ENCODE peak calls at places on chromosomes 6 and 20, in five cellular contexts. S is HepG2, C is A549, Z is K562, H is H1. Y is an unnamed sample.

GRCh38 chr20:47055699-47056369 is 161.2 kb downstream of the EYA2 start:
- DNase-seq in H (no peak), C (no peak), S (no peak), Z (no peak), Y (no peak)

GRCh38 chr20:21394120-21394519 is 3.2 kb downstream of the NKX2-4 start:
- DNase-seq in H (no peak), Z (no peak), S (no peak), C (no peak), Y (peak)

GRCh38 chr6:90025418-90026089 is 131.3 kb downstream of the GJA10 start:
- DNase-seq in C (peak), Z (no peak), H (no peak), S (no peak), Y (no peak)

GRCh38 chr6:15279047-15279661 is 33.3 kb downstream of the JARID2 start:
- DNase-seq in C (no peak), H (no peak), Z (no peak), S (peak), Y (no peak)

GRCh38 chr6:75524322-75524972 is 30.8 kb upstream of the FILIP1 start:
- DNase-seq in S (peak), Z (no peak), H (no peak), C (peak), Y (peak)

GRCh38 chr6:90065173-90065572 is 170.9 kb downstream of the GJA10 start:
- DNase-seq in C (no peak), S (no peak), Z (no peak), H (no peak), Y (no peak)

GRCh38 chr6:127146935-127147334 is 28.5 kb downstream of the RSPO3 start:
- DNase-seq in C (peak), H (no peak), Z (no peak), S (no peak), Y (peak)

GRCh38 chr6:135922170-135922569 is 70.7 kb downstream of the PDE7B start:
- DNase-seq in Z (no peak), C (peak), S (no peak), H (no peak), Y (peak)

GRCh38 chr6:90286884-90287488 is 9.7 kb downstream of the BACH2 start:
- DNase-seq in S (peak), H (peak), C (peak), Z (peak), Y (peak)

GRCh38 chr20:58408603-58409246 is 19.7 kb downstream of the VAPB start:
- DNase-seq in C (no peak), H (no peak), S (peak), Z (no peak), Y (peak)

GRCh38 chr20:44015733-44016103 is 101.1 kb downstream of the TOX2 start:
- DNase-seq in C (no peak), H (no peak), S (no peak), Z (no peak), Y (peak)

GRCh38 chr20:18360601-18361000 is 72.3 kb downstream of the ZNF133 start:
- DNase-seq in C (no peak), S (no peak), H (no peak), Z (no peak), Y (no peak)

GRCh38 chr6:166697113-166697512 is 70.1 kb upstream of the RPS6KA2 start:
- DNase-seq in C (no peak), Z (no peak), S (no peak), H (no peak), Y (no peak)
- TF ChIP-seq MAX in C (no peak), Z (no peak), S (no peak), H (no peak), Y (no peak)

GRCh38 chr6:26267083-26267589 is 97.9 kb upstream of the BTN3A2 start:
- DNase-seq in C (no peak), H (no peak), S (no peak), Z (no peak), Y (no peak)

GRCh38 chr6:26269406-26270120 is 95.4 kb upstream of the BTN3A2 start:
- DNase-seq in C (no peak), Z (no peak), H (no peak), S (no peak), Y (no peak)

GRCh38 chr6:26270121-26270861 is 94.7 kb upstream of the BTN3A2 start:
- DNase-seq in C (no peak), Z (no peak), S (no peak), H (no peak), Y (no peak)

GRCh38 chr6:26270903-26271639 is 93.9 kb upstream of the BTN3A2 start:
- DNase-seq in Z (no peak), H (peak), C (no peak), S (no peak), Y (peak)

DNA sequence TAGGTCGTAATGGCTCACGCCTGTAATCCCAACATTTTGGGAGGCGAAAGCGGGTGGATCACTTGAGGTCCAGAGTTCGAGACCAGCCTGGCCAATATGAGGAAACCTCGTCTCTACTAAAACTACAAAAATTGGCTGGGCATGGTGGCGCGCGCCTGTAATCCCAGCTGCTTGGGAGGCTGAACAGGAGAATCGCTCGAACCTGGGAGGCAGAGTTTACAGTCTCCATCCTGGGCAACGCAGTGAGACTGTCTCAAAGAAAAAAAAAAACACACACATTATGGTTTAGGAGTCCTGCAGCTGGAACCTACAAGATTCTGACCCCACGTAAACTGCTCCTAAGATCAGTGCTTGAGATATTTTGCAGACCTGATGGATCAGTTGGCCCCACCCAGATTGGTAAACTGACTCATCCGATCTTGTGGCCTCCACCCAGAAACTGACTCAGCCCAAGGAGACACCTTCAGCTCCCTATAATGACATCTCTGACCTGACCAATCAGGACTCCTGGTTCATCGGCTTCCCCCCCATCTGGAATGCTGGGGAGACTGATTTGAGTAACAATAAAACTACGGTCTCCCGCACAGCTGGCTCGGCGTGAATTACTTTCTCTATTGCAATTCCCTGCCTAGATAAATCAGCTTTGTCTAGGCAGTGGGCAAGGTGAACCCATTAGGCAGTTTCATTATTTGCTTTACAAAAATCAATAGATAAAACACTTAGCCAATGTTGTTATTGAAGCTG is 96.2 kb upstream of the BTN3A2 start:
- DNase-seq in H (peak), C (no peak), S (peak), Z (peak), Y (no peak)
- TF ChIP-seq JUN in H (no peak), C (no peak), S (no peak), Z (no peak), Y (no peak)

GRCh38 chr6:165181951-165182414 is 127.4 kb downstream of the C6orf118 start:
- DNase-seq in H (no peak), S (no peak), C (peak), Z (no peak), Y (no peak)
- TF ChIP-seq POLR2A in H (no peak), S (no peak), C (no peak), Z (no peak), Y (no peak)

DNA sequence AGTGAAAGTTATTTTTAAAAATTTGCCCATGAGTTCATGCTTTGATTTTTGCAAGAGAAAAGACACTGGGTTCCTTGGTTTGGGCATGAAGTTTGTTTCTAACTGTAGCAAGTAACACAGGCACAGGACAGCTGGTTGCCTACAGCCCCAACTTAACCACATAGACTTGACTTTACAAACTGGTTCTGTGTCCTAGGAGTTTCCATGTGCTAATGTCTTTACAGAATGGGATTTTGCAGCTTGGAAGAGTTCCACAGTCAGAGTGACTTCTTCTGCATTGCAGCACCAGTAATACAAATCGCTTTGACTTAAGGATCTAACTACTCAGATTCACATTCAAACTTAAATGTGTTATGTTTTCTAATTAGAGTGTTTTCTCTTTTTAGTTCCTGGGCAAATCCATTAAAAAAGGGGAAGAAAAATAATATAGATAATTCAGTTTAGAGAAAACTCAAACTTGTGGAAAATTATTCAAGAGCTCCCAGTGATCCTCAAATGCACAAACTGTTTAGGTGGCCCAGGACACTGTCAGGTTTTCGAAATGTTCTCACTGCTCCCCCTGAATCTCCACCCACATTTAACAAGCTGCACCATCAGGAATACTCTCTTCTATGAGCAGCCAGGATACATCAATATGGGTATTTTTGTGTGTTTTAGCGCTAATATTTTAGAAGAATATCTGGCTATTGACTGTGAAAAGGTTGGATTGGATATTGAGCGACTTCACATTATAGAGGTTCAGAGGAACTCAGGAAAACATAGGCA is 44.1 kb downstream of the OR2B2 start:
- DNase-seq in Z (no peak), H (peak), C (no peak), S (no peak), Y (peak)
- TF ChIP-seq MAX in Z (no peak), H (no peak), C (no peak), S (no peak), Y (no peak)

DNA sequence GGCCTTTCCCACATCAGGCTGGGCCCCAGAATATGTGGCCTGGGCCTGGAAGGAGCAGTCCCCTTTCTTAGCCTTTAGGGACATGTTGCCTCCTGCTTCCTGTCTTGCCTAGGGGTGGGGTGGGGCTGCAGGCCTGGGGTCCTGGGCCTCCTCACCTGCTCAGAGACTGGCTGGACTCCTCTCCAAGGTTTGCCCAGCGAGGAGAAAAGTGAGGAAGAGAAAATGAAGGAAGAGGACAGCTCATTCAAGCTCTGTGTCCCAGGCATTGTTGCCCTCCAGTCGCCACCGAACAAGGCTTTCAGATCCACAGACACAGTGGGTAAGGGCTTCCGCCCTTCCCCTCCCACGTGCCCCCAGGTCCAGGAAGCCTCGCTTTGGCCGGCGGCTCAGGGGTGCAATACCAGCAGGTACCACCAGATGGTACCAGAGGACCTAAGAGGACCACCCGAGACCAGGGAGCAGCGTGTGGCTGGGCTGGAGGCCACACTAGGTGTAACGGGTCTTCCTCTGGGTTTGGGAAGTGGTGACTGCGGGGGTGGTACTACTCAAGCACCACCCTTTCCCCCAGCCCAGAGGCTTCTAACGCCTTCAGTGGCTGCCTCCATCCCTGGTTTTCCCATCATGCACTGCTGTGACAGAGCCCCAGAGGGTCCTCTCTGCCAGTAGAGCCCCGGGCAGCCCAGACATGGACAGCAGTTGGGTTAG is 5.5 kb upstream of the BAK1 start:
- DNase-seq in Z (peak), S (peak), H (peak), C (peak), Y (peak)
- TF ChIP-seq JUN in Z (no peak), S (no peak), H (no peak), C (no peak), Y (no peak)

GRCh38 chr6:53932502-53932901 is 137.7 kb downstream of the LRRC1 start:
- DNase-seq in S (no peak), Z (no peak), H (no peak), C (no peak), Y (no peak)

GRCh38 chr6:53930330-53930729 is 135.5 kb downstream of the LRRC1 start:
- DNase-seq in H (no peak), C (no peak), Z (no peak), S (no peak), Y (no peak)

GRCh38 chr6:53937461-53937860 is 142.7 kb downstream of the LRRC1 start:
- DNase-seq in Z (no peak), C (no peak), S (no peak), H (no peak), Y (no peak)

GRCh38 chr6:53931086-53931485 is 136.3 kb downstream of the LRRC1 start:
- DNase-seq in C (no peak), Z (no peak), S (no peak), H (no peak), Y (no peak)

DNA sequence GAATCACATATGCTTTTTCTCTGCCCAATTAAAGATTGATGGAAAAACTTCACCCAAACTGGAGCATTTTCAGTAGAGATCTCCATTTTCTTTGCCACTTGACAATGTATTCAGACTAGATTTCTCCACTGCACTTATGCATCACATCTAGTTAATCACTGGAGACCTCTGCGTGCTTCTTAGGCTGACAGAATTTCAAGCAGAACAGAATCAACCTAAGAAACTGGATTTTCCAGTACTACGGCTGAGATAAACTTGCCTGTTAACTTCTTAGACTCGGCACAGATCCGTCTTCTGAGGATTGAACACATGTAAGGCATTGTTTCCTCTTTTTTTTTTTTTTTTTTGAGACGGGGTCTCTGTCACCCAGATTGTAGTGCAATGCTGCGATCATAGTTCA is 139.2 kb downstream of the LRRC1 start:
- DNase-seq in Z (no peak), S (no peak), C (no peak), H (no peak), Y (no peak)
- TF ChIP-seq POLR2A in Z (no peak), S (no peak), C (no peak), H (no peak), Y (no peak)

GRCh38 chr6:74091133-74091793 is 395.3 kb downstream of the CD109 start:
- DNase-seq in C (peak), S (peak), H (no peak), Z (peak), Y (peak)

GRCh38 chr6:74091794-74092157 is 395.8 kb downstream of the CD109 start:
- DNase-seq in C (no peak), S (no peak), H (no peak), Z (no peak), Y (no peak)

DNA sequence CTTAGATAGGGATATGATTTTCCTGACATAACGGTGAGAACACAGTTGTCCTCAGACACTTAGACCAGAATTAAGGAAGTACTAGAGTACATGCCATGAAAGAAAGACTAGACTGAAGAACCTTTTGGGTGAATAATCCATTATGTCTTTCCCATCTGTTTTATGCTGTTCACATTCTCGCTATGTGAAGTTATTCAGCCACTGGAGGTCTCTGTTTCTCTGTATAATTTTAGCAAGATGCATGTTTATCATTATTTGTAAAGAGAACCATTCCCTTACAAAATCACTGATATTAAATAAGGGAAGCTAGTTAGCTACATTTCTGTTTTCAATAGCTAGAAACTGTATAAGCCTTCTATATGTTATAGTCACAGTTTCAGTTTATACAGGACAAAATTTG is 391.9 kb downstream of the CD109 start:
- DNase-seq in H (no peak), Z (no peak), C (no peak), S (no peak), Y (peak)
- TF ChIP-seq MAX in H (no peak), Z (no peak), C (no peak), S (no peak), Y (no peak)

Y was measured in endothelial cell of umbilical vein.